ENCODE peak calls at places on chromosomes 4 and X, in ten cellular contexts. One of them, this sample, is unnamed.

GRCh38 chrX:38982370-38982769 is 181.1 kb downstream of the MID1IP1 start:
- DNase-seq in caudate nucleus: no peak
- DNase-seq in SK-MEL-5: no peak
- DNase-seq in iris pigment epithelial cell: no peak
- DNase-seq in adipocyte: no peak
- DNase-seq in left ventricle myocardium superior: no peak
- DNase-seq in hypothalamus: no peak
- DNase-seq in choroid plexus epithelial cell: no peak
- DNase-seq in lower leg skin: no peak
- DNase-seq in NCI-H2081: no peak
- DNase-seq in this sample: no peak

GRCh38 chr4:46329118-46329976 is 60.6 kb downstream of the GABRA2 start:
- DNase-seq in iris pigment epithelial cell: peak
- DNase-seq in NCI-H2081: peak
- DNase-seq in SK-MEL-5: peak
- DNase-seq in choroid plexus epithelial cell: peak
- DNase-seq in adipocyte: no peak
- DNase-seq in hypothalamus: no peak
- DNase-seq in caudate nucleus: no peak
- DNase-seq in left ventricle myocardium superior: no peak
- DNase-seq in lower leg skin: no peak
- DNase-seq in this sample: no peak

GRCh38 chr4:111854494-111855087 is 290.7 kb upstream of the FAM241A start:
- DNase-seq in SK-MEL-5: peak
- DNase-seq in iris pigment epithelial cell: peak
- DNase-seq in caudate nucleus: no peak
- DNase-seq in left ventricle myocardium superior: no peak
- DNase-seq in adipocyte: peak
- DNase-seq in hypothalamus: no peak
- DNase-seq in NCI-H2081: peak
- DNase-seq in lower leg skin: no peak
- DNase-seq in choroid plexus epithelial cell: peak
- DNase-seq in this sample: peak

GRCh38 chrX:104359124-104359523 is 104.4 kb upstream of the ESX1 start:
- DNase-seq in SK-MEL-5: no peak
- DNase-seq in left ventricle myocardium superior: no peak
- DNase-seq in adipocyte: no peak
- DNase-seq in iris pigment epithelial cell: no peak
- DNase-seq in NCI-H2081: no peak
- DNase-seq in hypothalamus: no peak
- DNase-seq in choroid plexus epithelial cell: no peak
- DNase-seq in caudate nucleus: no peak
- DNase-seq in lower leg skin: no peak
- DNase-seq in this sample: no peak

GRCh38 chr4:139762715-139763114 is 97.1 kb downstream of the MGST2 start:
- DNase-seq in hypothalamus: no peak
- DNase-seq in adipocyte: no peak
- DNase-seq in left ventricle myocardium superior: no peak
- DNase-seq in caudate nucleus: no peak
- DNase-seq in SK-MEL-5: no peak
- DNase-seq in choroid plexus epithelial cell: no peak
- DNase-seq in NCI-H2081: no peak
- DNase-seq in iris pigment epithelial cell: no peak
- DNase-seq in lower leg skin: no peak
- DNase-seq in this sample: no peak

GRCh38 chr4:8909548-8909947 is 37.9 kb upstream of the HMX1 start:
- DNase-seq in SK-MEL-5: no peak
- DNase-seq in lower leg skin: no peak
- DNase-seq in left ventricle myocardium superior: no peak
- DNase-seq in caudate nucleus: no peak
- DNase-seq in choroid plexus epithelial cell: no peak
- DNase-seq in iris pigment epithelial cell: no peak
- DNase-seq in adipocyte: no peak
- DNase-seq in NCI-H2081: no peak
- DNase-seq in hypothalamus: no peak
- DNase-seq in this sample: no peak

GRCh38 chr4:8362483-8362882 is 78.0 kb downstream of the ACOX3 start:
- DNase-seq in SK-MEL-5: no peak
- DNase-seq in NCI-H2081: no peak
- DNase-seq in iris pigment epithelial cell: no peak
- DNase-seq in adipocyte: peak
- DNase-seq in choroid plexus epithelial cell: no peak
- DNase-seq in hypothalamus: no peak
- DNase-seq in lower leg skin: no peak
- DNase-seq in caudate nucleus: no peak
- DNase-seq in left ventricle myocardium superior: no peak
- DNase-seq in this sample: no peak

GRCh38 chrX:24156177-24156576 is 6.6 kb downstream of the ZFX start:
- DNase-seq in choroid plexus epithelial cell: no peak
- DNase-seq in SK-MEL-5: no peak
- DNase-seq in adipocyte: no peak
- DNase-seq in iris pigment epithelial cell: no peak
- DNase-seq in left ventricle myocardium superior: no peak
- DNase-seq in NCI-H2081: no peak
- DNase-seq in lower leg skin: no peak
- DNase-seq in hypothalamus: no peak
- DNase-seq in caudate nucleus: no peak
- DNase-seq in this sample: no peak

GRCh38 chrX:9765072-9765736 is 443 bp downstream of the GPR143 start:
- DNase-seq in hypothalamus: no peak
- DNase-seq in iris pigment epithelial cell: no peak
- DNase-seq in caudate nucleus: no peak
- DNase-seq in choroid plexus epithelial cell: no peak
- DNase-seq in SK-MEL-5: no peak
- DNase-seq in lower leg skin: no peak
- DNase-seq in left ventricle myocardium superior: no peak
- DNase-seq in NCI-H2081: no peak
- DNase-seq in adipocyte: no peak
- DNase-seq in this sample: no peak

GRCh38 chr4:181662383-181662782 is 580.8 kb upstream of the TENM3 start:
- DNase-seq in SK-MEL-5: peak
- DNase-seq in caudate nucleus: no peak
- DNase-seq in hypothalamus: no peak
- DNase-seq in adipocyte: peak
- DNase-seq in choroid plexus epithelial cell: peak
- DNase-seq in lower leg skin: no peak
- DNase-seq in NCI-H2081: no peak
- DNase-seq in left ventricle myocardium superior: no peak
- DNase-seq in iris pigment epithelial cell: peak
- DNase-seq in this sample: no peak

GRCh38 chrX:55187281-55187680 is 32.9 kb upstream of the PAGE5 start:
- DNase-seq in left ventricle myocardium superior: no peak
- DNase-seq in caudate nucleus: no peak
- DNase-seq in NCI-H2081: no peak
- DNase-seq in lower leg skin: no peak
- DNase-seq in hypothalamus: no peak
- DNase-seq in SK-MEL-5: no peak
- DNase-seq in adipocyte: no peak
- DNase-seq in choroid plexus epithelial cell: no peak
- DNase-seq in iris pigment epithelial cell: no peak
- DNase-seq in this sample: no peak

GRCh38 chr4:71004281-71004851 is 10.9 kb downstream of the DCK start:
- DNase-seq in SK-MEL-5: no peak
- DNase-seq in hypothalamus: no peak
- DNase-seq in iris pigment epithelial cell: no peak
- DNase-seq in NCI-H2081: no peak
- DNase-seq in caudate nucleus: no peak
- DNase-seq in left ventricle myocardium superior: no peak
- DNase-seq in adipocyte: no peak
- DNase-seq in choroid plexus epithelial cell: no peak
- DNase-seq in lower leg skin: no peak
- DNase-seq in this sample: peak

GRCh38 chr4:13580018-13580417 is 35.7 kb upstream of the NKX3-2 start:
- DNase-seq in caudate nucleus: no peak
- DNase-seq in left ventricle myocardium superior: no peak
- DNase-seq in NCI-H2081: no peak
- DNase-seq in SK-MEL-5: no peak
- DNase-seq in adipocyte: no peak
- DNase-seq in choroid plexus epithelial cell: no peak
- DNase-seq in hypothalamus: no peak
- DNase-seq in iris pigment epithelial cell: no peak
- DNase-seq in lower leg skin: no peak
- DNase-seq in this sample: no peak

GRCh38 chrX:121000589-121000988 is 15.0 kb upstream of the CT47A1 start:
- DNase-seq in adipocyte: peak
- DNase-seq in iris pigment epithelial cell: peak
- DNase-seq in NCI-H2081: no peak
- DNase-seq in choroid plexus epithelial cell: peak
- DNase-seq in lower leg skin: no peak
- DNase-seq in caudate nucleus: no peak
- DNase-seq in hypothalamus: no peak
- DNase-seq in left ventricle myocardium superior: no peak
- DNase-seq in SK-MEL-5: peak
- DNase-seq in this sample: no peak

GRCh38 chrX:49627030-49627777 is 28.4 kb downstream of the GAGE1 start:
- DNase-seq in NCI-H2081: no peak
- DNase-seq in choroid plexus epithelial cell: no peak
- DNase-seq in iris pigment epithelial cell: peak
- DNase-seq in caudate nucleus: no peak
- DNase-seq in lower leg skin: no peak
- DNase-seq in hypothalamus: no peak
- DNase-seq in adipocyte: no peak
- DNase-seq in left ventricle myocardium superior: no peak
- DNase-seq in SK-MEL-5: peak
- DNase-seq in this sample: no peak

GRCh38 chrX:71098302-71098701 is 2.7 kb downstream of the FOXO4 start:
- DNase-seq in hypothalamus: no peak
- DNase-seq in lower leg skin: peak
- DNase-seq in SK-MEL-5: peak
- DNase-seq in caudate nucleus: no peak
- DNase-seq in choroid plexus epithelial cell: peak
- DNase-seq in adipocyte: peak
- DNase-seq in NCI-H2081: no peak
- DNase-seq in iris pigment epithelial cell: peak
- DNase-seq in left ventricle myocardium superior: peak
- DNase-seq in this sample: peak

GRCh38 chr4:146123231-146123630 is 52.3 kb upstream of the LSM6 start:
- DNase-seq in caudate nucleus: no peak
- DNase-seq in adipocyte: no peak
- DNase-seq in left ventricle myocardium superior: no peak
- DNase-seq in iris pigment epithelial cell: no peak
- DNase-seq in hypothalamus: no peak
- DNase-seq in choroid plexus epithelial cell: no peak
- DNase-seq in SK-MEL-5: no peak
- DNase-seq in NCI-H2081: no peak
- DNase-seq in lower leg skin: no peak
- DNase-seq in this sample: no peak

GRCh38 chr4:145535202-145535601 is 53.5 kb downstream of the SMAD1 start:
- DNase-seq in left ventricle myocardium superior: no peak
- DNase-seq in lower leg skin: no peak
- DNase-seq in SK-MEL-5: no peak
- DNase-seq in hypothalamus: no peak
- DNase-seq in choroid plexus epithelial cell: no peak
- DNase-seq in iris pigment epithelial cell: no peak
- DNase-seq in NCI-H2081: no peak
- DNase-seq in caudate nucleus: no peak
- DNase-seq in adipocyte: no peak
- DNase-seq in this sample: no peak

GRCh38 chrX:115449742-115450141 is 111.2 kb upstream of the PLS3 start:
- DNase-seq in hypothalamus: no peak
- DNase-seq in caudate nucleus: no peak
- DNase-seq in NCI-H2081: no peak
- DNase-seq in left ventricle myocardium superior: peak
- DNase-seq in choroid plexus epithelial cell: peak
- DNase-seq in lower leg skin: no peak
- DNase-seq in iris pigment epithelial cell: peak
- DNase-seq in adipocyte: peak
- DNase-seq in SK-MEL-5: peak
- DNase-seq in this sample: no peak

GRCh38 chr4:86496094-86497060 is 97.7 kb upstream of the PTPN13 start:
- DNase-seq in adipocyte: peak
- DNase-seq in SK-MEL-5: peak
- DNase-seq in iris pigment epithelial cell: peak
- DNase-seq in hypothalamus: no peak
- DNase-seq in NCI-H2081: peak
- DNase-seq in caudate nucleus: no peak
- DNase-seq in choroid plexus epithelial cell: peak
- DNase-seq in left ventricle myocardium superior: no peak
- DNase-seq in lower leg skin: no peak
- DNase-seq in this sample: no peak

GRCh38 chr4:125254111-125254510 is 60.6 kb upstream of the FAT4 start:
- DNase-seq in SK-MEL-5: no peak
- DNase-seq in lower leg skin: no peak
- DNase-seq in adipocyte: peak
- DNase-seq in iris pigment epithelial cell: peak
- DNase-seq in choroid plexus epithelial cell: peak
- DNase-seq in NCI-H2081: no peak
- DNase-seq in hypothalamus: no peak
- DNase-seq in left ventricle myocardium superior: no peak
- DNase-seq in caudate nucleus: no peak
- DNase-seq in this sample: no peak

GRCh38 chr4:6020633-6021032 is 2.4 kb upstream of the C4orf50 start:
- DNase-seq in lower leg skin: no peak
- DNase-seq in caudate nucleus: no peak
- DNase-seq in left ventricle myocardium superior: no peak
- DNase-seq in adipocyte: no peak
- DNase-seq in iris pigment epithelial cell: no peak
- DNase-seq in hypothalamus: no peak
- DNase-seq in choroid plexus epithelial cell: no peak
- DNase-seq in SK-MEL-5: no peak
- DNase-seq in NCI-H2081: no peak
- DNase-seq in this sample: no peak

GRCh38 chr4:7021930-7022658 is 21.1 kb upstream of the TADA2B start:
- DNase-seq in choroid plexus epithelial cell: peak
- DNase-seq in iris pigment epithelial cell: peak
- DNase-seq in NCI-H2081: no peak
- DNase-seq in caudate nucleus: no peak
- DNase-seq in SK-MEL-5: no peak
- DNase-seq in left ventricle myocardium superior: no peak
- DNase-seq in adipocyte: peak
- DNase-seq in hypothalamus: no peak
- DNase-seq in lower leg skin: no peak
- DNase-seq in this sample: no peak

GRCh38 chrX:129665916-129666644 is 11.3 kb upstream of the APLN start:
- DNase-seq in lower leg skin: no peak
- DNase-seq in SK-MEL-5: peak
- DNase-seq in iris pigment epithelial cell: peak
- DNase-seq in adipocyte: peak
- DNase-seq in choroid plexus epithelial cell: peak
- DNase-seq in hypothalamus: no peak
- DNase-seq in caudate nucleus: no peak
- DNase-seq in NCI-H2081: no peak
- DNase-seq in left ventricle myocardium superior: no peak
- DNase-seq in this sample: no peak

GRCh38 chr4:98493305-98493704 is 165.1 kb downstream of the TSPAN5 start:
- DNase-seq in choroid plexus epithelial cell: no peak
- DNase-seq in left ventricle myocardium superior: no peak
- DNase-seq in hypothalamus: no peak
- DNase-seq in adipocyte: no peak
- DNase-seq in iris pigment epithelial cell: no peak
- DNase-seq in SK-MEL-5: no peak
- DNase-seq in NCI-H2081: no peak
- DNase-seq in caudate nucleus: no peak
- DNase-seq in lower leg skin: no peak
- DNase-seq in this sample: no peak

GRCh38 chr4:100838286-100838685 is 320.5 kb upstream of the EMCN start:
- DNase-seq in SK-MEL-5: no peak
- DNase-seq in iris pigment epithelial cell: no peak
- DNase-seq in choroid plexus epithelial cell: no peak
- DNase-seq in hypothalamus: no peak
- DNase-seq in caudate nucleus: no peak
- DNase-seq in NCI-H2081: no peak
- DNase-seq in lower leg skin: no peak
- DNase-seq in adipocyte: no peak
- DNase-seq in left ventricle myocardium superior: no peak
- DNase-seq in this sample: no peak

GRCh38 chr4:168541608-168541953 is 44.7 kb downstream of the PALLD start:
- DNase-seq in iris pigment epithelial cell: peak
- DNase-seq in caudate nucleus: no peak
- DNase-seq in NCI-H2081: no peak
- DNase-seq in choroid plexus epithelial cell: peak
- DNase-seq in SK-MEL-5: no peak
- DNase-seq in left ventricle myocardium superior: no peak
- DNase-seq in hypothalamus: no peak
- DNase-seq in lower leg skin: no peak
- DNase-seq in adipocyte: peak
- DNase-seq in this sample: no peak

GRCh38 chrX:19017271-19017670 is 33.4 kb upstream of the PHKA2 start:
- DNase-seq in lower leg skin: no peak
- DNase-seq in iris pigment epithelial cell: peak
- DNase-seq in NCI-H2081: peak
- DNase-seq in left ventricle myocardium superior: no peak
- DNase-seq in adipocyte: peak
- DNase-seq in hypothalamus: no peak
- DNase-seq in caudate nucleus: no peak
- DNase-seq in choroid plexus epithelial cell: peak
- DNase-seq in SK-MEL-5: peak
- DNase-seq in this sample: no peak